ENCODE peak calls at places on chromosomes 7 and 10, in eight cellular contexts. H is adrenal gland, N is MCF 10A, B is body of pancreas, C is choroid plexus epithelial cell, E is kidney epithelial cell, Q is neural crest cell, M is heart right ventricle. O is an unnamed sample.

GRCh38 chr7:107815254-107815882 is 12.3 kb upstream of the SLC26A3 start:
- DNase-seq in M (no peak), Q (no peak), E (no peak), C (no peak), H (no peak), N (peak), B (no peak), O (no peak)

GRCh38 chr7:155441856-155442255 is 16.1 kb upstream of the EN2 start:
- DNase-seq in H (no peak), Q (no peak), M (no peak), C (no peak), N (no peak), E (no peak), B (no peak), O (no peak)

GRCh38 chr7:114084381-114085312 is 165.8 kb upstream of the PPP1R3A start:
- DNase-seq in M (peak), N (no peak), C (no peak), E (no peak), B (peak), Q (peak), H (peak), O (no peak)

GRCh38 chr10:117198088-117198487 is 799 bp downstream of the KCNK18 start:
- DNase-seq in E (no peak), Q (no peak), H (no peak), N (no peak), B (no peak), C (no peak), M (no peak), O (no peak)

GRCh38 chr10:101029520-101030309 is 1.2 kb downstream of the PDZD7 start:
- DNase-seq in H (no peak), N (no peak), E (no peak), Q (no peak), M (no peak), C (no peak), B (no peak), O (no peak)

GRCh38 chr7:149404830-149405229 is 56.0 kb downstream of the ZNF777 start:
- DNase-seq in Q (no peak), C (no peak), E (no peak), B (no peak), N (no peak), H (no peak), M (no peak), O (no peak)

GRCh38 chr7:22083711-22084289 is 138.1 kb upstream of the CDCA7L start:
- DNase-seq in E (no peak), C (peak), N (no peak), M (no peak), B (no peak), H (peak), Q (no peak), O (no peak)

GRCh38 chr10:29132821-29133156 is 156.1 kb upstream of the LYZL1 start:
- DNase-seq in Q (no peak), H (no peak), C (no peak), N (no peak), E (no peak), M (no peak), B (no peak), O (no peak)

GRCh38 chr7:34675749-34676374 is 17.8 kb downstream of the NPSR1 start:
- DNase-seq in Q (no peak), M (no peak), C (peak), N (peak), E (no peak), B (peak), H (no peak), O (no peak)

GRCh38 chr7:128135275-128136214 is 104.3 kb upstream of the LRRC4 start:
- DNase-seq in B (peak), E (no peak), C (peak), N (peak), H (peak), M (peak), Q (peak), O (peak)

GRCh38 chr7:749121-749520 is 22.0 kb upstream of the PRKAR1B start:
- DNase-seq in B (peak), C (peak), N (no peak), M (no peak), H (no peak), E (no peak), Q (no peak), O (peak)

GRCh38 chr7:150453186-150453585 is 2.8 kb downstream of the GIMAP8 start:
- DNase-seq in M (no peak), E (no peak), B (no peak), N (no peak), C (no peak), H (no peak), Q (no peak), O (no peak)

GRCh38 chr7:139825666-139826290 is 3.3 kb upstream of the TBXAS1 start:
- DNase-seq in H (no peak), B (no peak), Q (no peak), N (peak), M (no peak), E (no peak), C (peak), O (no peak)

GRCh38 chr7:150370612-150371071 is 2.0 kb downstream of the REPIN1 start:
- DNase-seq in B (no peak), C (peak), H (peak), M (no peak), Q (no peak), N (no peak), E (no peak), O (no peak)

GRCh38 chr10:72694476-72695369 is 2.8 kb downstream of the MCU start:
- DNase-seq in N (peak), B (no peak), E (no peak), M (no peak), C (peak), Q (no peak), H (peak), O (no peak)

GRCh38 chr7:6232534-6232933 is 39.9 kb downstream of the CYTH3 start:
- DNase-seq in N (no peak), H (no peak), E (no peak), C (no peak), B (peak), M (peak), Q (no peak), O (no peak)

GRCh38 chr7:144384071-144384470 is 19.4 kb downstream of the NOBOX start:
- DNase-seq in N (peak), Q (no peak), H (no peak), M (no peak), C (peak), E (peak), B (no peak), O (no peak)

GRCh38 chr10:4183761-4184261 is 398.8 kb upstream of the KLF6 start:
- DNase-seq in C (peak), E (no peak), N (peak), M (no peak), Q (no peak), H (no peak), B (no peak), O (no peak)

GRCh38 chr7:137572071-137572784 is 228.7 kb upstream of the PTN start:
- DNase-seq in E (no peak), C (peak), N (no peak), Q (no peak), B (no peak), H (no peak), M (no peak), O (no peak)

GRCh38 chr7:30740417-30741181 is 11.3 kb upstream of the INMT start:
- DNase-seq in M (peak), N (peak), E (no peak), Q (peak), C (peak), H (peak), B (peak), O (peak)

GRCh38 chr10:110434477-110435096 is 63.1 kb upstream of the DUSP5 start:
- DNase-seq in H (peak), E (no peak), B (no peak), Q (no peak), M (no peak), C (no peak), N (no peak), O (no peak)

GRCh38 chr10:86178401-86179142 is 188.0 kb downstream of the GRID1 start:
- DNase-seq in E (no peak), B (no peak), H (no peak), M (no peak), C (peak), N (peak), Q (peak), O (no peak)

GRCh38 chr10:70258216-70258615 is 25.0 kb upstream of the PPA1 start:
- DNase-seq in Q (no peak), M (no peak), B (no peak), N (no peak), E (no peak), C (no peak), H (no peak), O (no peak)

GRCh38 chr7:148306759-148307158 is 283.8 kb upstream of the C7orf33 start:
- DNase-seq in B (no peak), N (no peak), H (no peak), E (no peak), C (no peak), Q (no peak), M (no peak), O (no peak)

GRCh38 chr7:80135306-80136104 is 874 bp downstream of the GNAI1 start:
- DNase-seq in N (peak), M (no peak), C (peak), Q (no peak), E (no peak), B (no peak), H (peak), O (no peak)

GRCh38 chr7:115782716-115783460 is 247.7 kb downstream of the TFEC start:
- DNase-seq in H (no peak), Q (no peak), M (no peak), N (no peak), E (no peak), C (peak), B (no peak), O (no peak)

GRCh38 chr7:47370461-47371042 is 211.4 kb downstream of the TNS3 start:
- DNase-seq in Q (no peak), M (no peak), H (no peak), C (no peak), E (no peak), N (no peak), B (peak), O (no peak)

GRCh38 chr10:126639084-126639483 is 31.4 kb downstream of the C10orf90 start:
- DNase-seq in M (no peak), B (no peak), Q (no peak), C (no peak), H (no peak), E (no peak), N (no peak), O (no peak)

GRCh38 chr10:99964791-99965190 is 45.0 kb downstream of the DNMBP start:
- DNase-seq in N (no peak), E (no peak), B (no peak), M (no peak), Q (no peak), C (peak), H (no peak), O (no peak)

GRCh38 chr10:100713049-100713858 is 32.1 kb upstream of the PAX2 start:
- DNase-seq in Q (no peak), C (no peak), N (no peak), B (no peak), E (no peak), M (no peak), H (no peak), O (no peak)

GRCh38 chr10:124480860-124481259 is 19.2 kb downstream of the LHPP start:
- DNase-seq in B (no peak), C (no peak), E (no peak), N (no peak), M (no peak), H (no peak), Q (no peak), O (no peak)

GRCh38 chr7:90846171-90846570 is 250.1 kb downstream of the CDK14 start:
- DNase-seq in Q (no peak), H (no peak), B (no peak), N (no peak), E (no peak), C (no peak), M (no peak), O (no peak)

GRCh38 chr7:150755473-150756099 is 18.4 kb downstream of the GIMAP5 start:
- DNase-seq in N (no peak), C (no peak), M (no peak), H (no peak), E (no peak), Q (no peak), B (no peak), O (no peak)

GRCh38 chr10:27783660-27784059 is 38.0 kb upstream of the MKX start:
- DNase-seq in Q (no peak), B (peak), E (peak), N (peak), C (peak), M (no peak), H (no peak), O (no peak)
- TF ChIP-seq CTCF in Q (peak), B (peak), E (peak), N (peak), C (peak), M (peak), H (peak), O (no peak)

GRCh38 chr7:64639267-64640001 is 26.5 kb upstream of the ZNF107 start:
- DNase-seq in M (no peak), H (no peak), E (no peak), B (no peak), C (no peak), N (no peak), Q (no peak), O (no peak)
- TF ChIP-seq CTCF in M (no peak), H (no peak), E (no peak), B (no peak), C (no peak), N (no peak), Q (no peak), O (no peak)

DNA sequence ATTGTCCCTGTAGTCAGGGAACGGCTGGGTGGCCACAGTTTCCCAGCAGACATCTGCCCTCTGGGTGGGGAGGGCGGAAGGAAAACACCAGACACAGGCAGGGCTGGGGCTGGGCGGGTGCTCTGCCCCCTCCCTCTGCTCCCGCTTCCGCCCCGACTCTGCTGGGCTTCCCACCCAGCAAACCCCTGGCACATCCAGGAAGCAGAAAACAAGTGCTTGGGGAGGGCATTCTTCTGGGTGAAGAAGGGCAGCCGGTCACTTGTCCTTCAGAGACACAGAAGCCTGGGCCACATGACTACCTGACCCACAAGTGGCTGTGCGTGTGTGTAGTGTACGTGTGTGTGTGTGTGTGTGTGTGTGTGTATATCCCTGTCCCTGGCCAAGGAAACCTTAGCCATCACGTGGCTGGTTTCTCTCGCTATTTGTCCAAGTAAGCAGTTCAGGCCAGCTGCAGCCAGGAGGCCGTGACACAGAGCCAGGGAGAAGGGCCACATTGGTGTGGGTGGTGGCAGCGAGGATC is 77.9 kb downstream of the ZMIZ1 start:
- DNase-seq in H (peak), M (peak), Q (no peak), B (peak), E (no peak), N (no peak), C (no peak), O (no peak)
- TF ChIP-seq CTCF in H (peak), M (peak), Q (no peak), B (peak), E (no peak), N (no peak), C (peak), O (no peak)

DNA sequence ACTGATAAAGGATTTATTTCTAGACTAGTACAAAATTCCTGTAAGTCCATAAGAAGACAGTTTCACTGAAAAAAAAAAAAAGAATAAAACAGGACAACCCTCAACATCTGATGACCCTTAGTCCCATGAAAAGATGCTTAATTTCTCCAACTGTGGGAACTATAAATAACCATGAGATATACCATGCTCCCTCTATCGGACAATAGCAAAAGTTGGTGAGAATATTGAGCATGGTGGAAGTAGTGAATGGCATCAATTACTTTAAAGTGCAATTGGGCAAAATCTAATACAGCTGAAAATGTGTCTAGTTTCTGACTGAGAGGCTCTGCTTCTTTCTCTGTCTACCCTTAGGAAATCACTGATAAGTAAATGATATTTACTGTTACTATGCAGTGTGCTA is 348.8 kb downstream of the SUGCT start:
- DNase-seq in N (peak), H (no peak), E (no peak), M (no peak), Q (no peak), B (no peak), C (peak), O (no peak)
- TF ChIP-seq CTCF in N (no peak), H (no peak), E (no peak), M (peak), Q (no peak), B (no peak), C (peak), O (no peak)

DNA sequence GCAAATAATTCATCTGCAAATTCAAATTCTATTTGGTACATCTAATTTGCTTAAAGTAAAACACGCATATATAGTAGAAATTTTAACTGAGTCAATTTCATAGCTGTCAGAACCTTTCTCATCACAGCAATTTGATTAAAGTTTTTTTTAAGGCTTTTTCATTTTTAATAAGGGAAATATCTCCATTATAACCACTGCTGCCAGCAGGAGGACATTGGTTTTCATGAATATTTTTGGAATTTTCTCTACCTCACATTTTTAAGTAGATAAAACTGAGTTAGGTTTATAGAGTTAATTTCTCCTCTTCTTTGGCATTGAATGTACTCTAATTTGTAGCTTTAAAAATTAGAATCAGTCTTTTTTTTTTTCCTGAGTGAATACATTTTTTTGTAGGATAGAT is 82.2 kb downstream of the ST7 start:
- DNase-seq in C (no peak), M (no peak), Q (no peak), H (no peak), N (no peak), E (no peak), B (no peak), O (no peak)
- TF ChIP-seq CTCF in C (no peak), M (no peak), Q (peak), H (peak), N (no peak), E (no peak), B (no peak), O (no peak)

GRCh38 chr10:104028146-104028545 is 57.5 kb downstream of the COL17A1 start:
- DNase-seq in Q (no peak), H (no peak), B (no peak), E (no peak), M (no peak), N (peak), C (peak), O (no peak)
- TF ChIP-seq CTCF in Q (peak), H (no peak), B (peak), E (peak), M (peak), N (peak), C (peak), O (peak)

GRCh38 chr7:75969704-75970498 is 24.5 kb downstream of the TMEM120A start:
- DNase-seq in C (no peak), H (peak), B (no peak), Q (no peak), E (no peak), N (no peak), M (peak), O (no peak)

GRCh38 chr7:75971309-75971960 is 23.0 kb downstream of the TMEM120A start:
- DNase-seq in N (no peak), C (no peak), E (no peak), M (no peak), H (no peak), Q (no peak), B (no peak), O (no peak)

GRCh38 chr7:75968561-75969001 is 25.8 kb downstream of the TMEM120A start:
- DNase-seq in H (peak), Q (no peak), E (no peak), B (no peak), N (no peak), M (peak), C (no peak), O (no peak)

GRCh38 chr7:75969182-75969581 is 25.2 kb downstream of the TMEM120A start:
- DNase-seq in H (peak), B (no peak), E (no peak), C (no peak), M (peak), N (no peak), Q (no peak), O (no peak)

DNA sequence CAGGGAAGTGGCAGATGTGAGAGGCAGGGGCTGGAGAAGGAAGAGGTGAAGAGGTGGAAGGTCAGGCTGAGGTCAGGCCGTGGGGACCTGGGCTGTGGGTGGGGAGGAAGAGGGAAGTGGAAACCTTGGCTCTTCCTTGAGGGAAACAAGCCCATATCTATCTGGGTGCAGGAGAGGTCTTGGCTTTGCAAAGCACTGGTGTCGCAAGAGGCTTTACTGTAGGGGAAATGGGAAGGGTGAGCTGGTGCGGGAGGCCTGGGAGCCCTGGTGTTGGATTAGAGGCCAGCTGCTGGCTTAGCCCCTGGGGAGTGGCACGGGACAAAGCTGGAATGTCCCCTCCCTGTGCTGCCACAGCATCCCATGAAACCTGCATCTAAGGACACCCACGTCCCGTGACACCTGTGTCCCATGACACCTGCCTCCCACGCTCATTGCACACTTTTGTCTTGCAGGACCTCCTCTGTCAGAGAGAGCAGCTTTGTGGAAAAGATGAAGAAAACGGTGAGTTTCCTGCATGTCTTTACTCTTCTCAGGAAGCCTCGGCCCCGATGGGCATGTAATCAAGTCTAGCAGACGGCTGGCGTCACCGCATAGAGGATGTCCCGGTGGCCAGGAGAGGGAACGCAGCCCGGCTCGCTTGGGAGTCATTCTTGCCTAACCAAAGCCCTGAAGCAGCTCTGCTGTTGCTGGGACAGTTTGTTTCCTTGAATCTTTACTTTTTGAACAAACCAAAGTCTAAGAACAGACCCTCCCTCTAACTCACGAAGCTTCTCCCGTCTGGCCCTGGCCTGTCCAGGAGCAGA is 22.2 kb downstream of the TMEM120A start:
- DNase-seq in E (no peak), N (no peak), B (peak), H (no peak), Q (no peak), C (no peak), M (peak), O (peak)
- TF ChIP-seq CTCF in E (no peak), N (no peak), B (no peak), H (peak), Q (peak), C (peak), M (peak), O (no peak)

GRCh38 chr7:88344956-88345832 is 38.5 kb upstream of the STEAP4 start:
- DNase-seq in M (peak), C (peak), H (peak), N (peak), B (peak), E (no peak), Q (peak), O (no peak)
- TF ChIP-seq CTCF in M (peak), C (peak), H (peak), N (no peak), B (peak), E (peak), Q (peak), O (peak)

GRCh38 chr7:121373177-121373576 is 22.9 kb downstream of the FAM3C start:
- DNase-seq in N (no peak), C (no peak), Q (no peak), H (no peak), B (no peak), E (no peak), M (no peak), O (no peak)
- TF ChIP-seq CTCF in N (peak), C (no peak), Q (peak), H (no peak), B (peak), E (peak), M (no peak), O (no peak)

GRCh38 chr7:129502708-129503685 is 666 bp downstream of the SMKR1 start:
- DNase-seq in N (no peak), M (no peak), H (no peak), Q (peak), E (no peak), C (no peak), B (peak), O (no peak)
- TF ChIP-seq CTCF in N (no peak), M (no peak), H (no peak), Q (peak), E (peak), C (no peak), B (peak), O (no peak)

O was measured in D721Med.